ENCODE peak calls at places on chromosomes 13 and 19, in seven cellular contexts. One of them, this sample, is unnamed.

GRCh38 chr19:33812388-33813330 is 16.0 kb downstream of the KCTD15 start:
- DNase-seq in effector memory CD8-positive, alpha-beta T cell: no peak
- DNase-seq in activated naive CD4-positive, alpha-beta T cell treated with Interleukin-2 at 50 U/mL for 16 hours: no peak
- DNase-seq in HFF-Myc: no peak
- DNase-seq in stimulated activated CD8-positive, alpha-beta memory T cell treated with anti-CD3 and anti-CD28 coated beads, Interleukin-2, amount 100 ng/mL, for 48 hours: no peak
- DNase-seq in T-cell: no peak
- DNase-seq in stimulated activated CD4-positive, alpha-beta T cell treated with anti-CD3 and anti-CD28 coated beads, Interleukin-15, amount 100 ng/mL, for 48 hours: no peak
- DNase-seq in this sample: no peak

GRCh38 chr13:21106089-21106488 is 44.7 kb upstream of the LATS2 start:
- DNase-seq in T-cell: no peak
- DNase-seq in stimulated activated CD8-positive, alpha-beta memory T cell treated with anti-CD3 and anti-CD28 coated beads, Interleukin-2, amount 100 ng/mL, for 48 hours: no peak
- DNase-seq in HFF-Myc: peak
- DNase-seq in activated naive CD4-positive, alpha-beta T cell treated with Interleukin-2 at 50 U/mL for 16 hours: no peak
- DNase-seq in stimulated activated CD4-positive, alpha-beta T cell treated with anti-CD3 and anti-CD28 coated beads, Interleukin-15, amount 100 ng/mL, for 48 hours: no peak
- DNase-seq in effector memory CD8-positive, alpha-beta T cell: no peak
- DNase-seq in this sample: no peak

GRCh38 chr13:58376775-58377174 is 745.2 kb downstream of the PCDH17 start:
- DNase-seq in effector memory CD8-positive, alpha-beta T cell: no peak
- DNase-seq in stimulated activated CD8-positive, alpha-beta memory T cell treated with anti-CD3 and anti-CD28 coated beads, Interleukin-2, amount 100 ng/mL, for 48 hours: no peak
- DNase-seq in activated naive CD4-positive, alpha-beta T cell treated with Interleukin-2 at 50 U/mL for 16 hours: no peak
- DNase-seq in stimulated activated CD4-positive, alpha-beta T cell treated with anti-CD3 and anti-CD28 coated beads, Interleukin-15, amount 100 ng/mL, for 48 hours: no peak
- DNase-seq in HFF-Myc: no peak
- DNase-seq in T-cell: no peak
- DNase-seq in this sample: no peak

GRCh38 chr13:30718661-30719520 is 16.5 kb upstream of the ALOX5AP start:
- DNase-seq in T-cell: no peak
- DNase-seq in activated naive CD4-positive, alpha-beta T cell treated with Interleukin-2 at 50 U/mL for 16 hours: no peak
- DNase-seq in stimulated activated CD8-positive, alpha-beta memory T cell treated with anti-CD3 and anti-CD28 coated beads, Interleukin-2, amount 100 ng/mL, for 48 hours: no peak
- DNase-seq in HFF-Myc: peak
- DNase-seq in stimulated activated CD4-positive, alpha-beta T cell treated with anti-CD3 and anti-CD28 coated beads, Interleukin-15, amount 100 ng/mL, for 48 hours: no peak
- DNase-seq in effector memory CD8-positive, alpha-beta T cell: no peak
- DNase-seq in this sample: peak

GRCh38 chr19:28913626-28914025 is 299.3 kb downstream of the UQCRFS1 start:
- DNase-seq in T-cell: no peak
- DNase-seq in HFF-Myc: no peak
- DNase-seq in activated naive CD4-positive, alpha-beta T cell treated with Interleukin-2 at 50 U/mL for 16 hours: no peak
- DNase-seq in stimulated activated CD4-positive, alpha-beta T cell treated with anti-CD3 and anti-CD28 coated beads, Interleukin-15, amount 100 ng/mL, for 48 hours: no peak
- DNase-seq in effector memory CD8-positive, alpha-beta T cell: no peak
- DNase-seq in stimulated activated CD8-positive, alpha-beta memory T cell treated with anti-CD3 and anti-CD28 coated beads, Interleukin-2, amount 100 ng/mL, for 48 hours: no peak
- DNase-seq in this sample: no peak

GRCh38 chr13:43880451-43880850 is 747 bp downstream of the LACC1 start:
- DNase-seq in effector memory CD8-positive, alpha-beta T cell: no peak
- DNase-seq in HFF-Myc: no peak
- DNase-seq in T-cell: no peak
- DNase-seq in stimulated activated CD8-positive, alpha-beta memory T cell treated with anti-CD3 and anti-CD28 coated beads, Interleukin-2, amount 100 ng/mL, for 48 hours: no peak
- DNase-seq in stimulated activated CD4-positive, alpha-beta T cell treated with anti-CD3 and anti-CD28 coated beads, Interleukin-15, amount 100 ng/mL, for 48 hours: no peak
- DNase-seq in activated naive CD4-positive, alpha-beta T cell treated with Interleukin-2 at 50 U/mL for 16 hours: no peak
- DNase-seq in this sample: peak

GRCh38 chr19:31350033-31350692 is 927 bp upstream of the TSHZ3 start:
- DNase-seq in activated naive CD4-positive, alpha-beta T cell treated with Interleukin-2 at 50 U/mL for 16 hours: no peak
- DNase-seq in T-cell: no peak
- DNase-seq in stimulated activated CD8-positive, alpha-beta memory T cell treated with anti-CD3 and anti-CD28 coated beads, Interleukin-2, amount 100 ng/mL, for 48 hours: no peak
- DNase-seq in stimulated activated CD4-positive, alpha-beta T cell treated with anti-CD3 and anti-CD28 coated beads, Interleukin-15, amount 100 ng/mL, for 48 hours: no peak
- DNase-seq in effector memory CD8-positive, alpha-beta T cell: no peak
- DNase-seq in HFF-Myc: no peak
- DNase-seq in this sample: peak

GRCh38 chr13:44620057-44620456 is 43.9 kb upstream of the TSC22D1 start:
- DNase-seq in activated naive CD4-positive, alpha-beta T cell treated with Interleukin-2 at 50 U/mL for 16 hours: no peak
- DNase-seq in T-cell: no peak
- DNase-seq in effector memory CD8-positive, alpha-beta T cell: no peak
- DNase-seq in HFF-Myc: no peak
- DNase-seq in stimulated activated CD4-positive, alpha-beta T cell treated with anti-CD3 and anti-CD28 coated beads, Interleukin-15, amount 100 ng/mL, for 48 hours: no peak
- DNase-seq in stimulated activated CD8-positive, alpha-beta memory T cell treated with anti-CD3 and anti-CD28 coated beads, Interleukin-2, amount 100 ng/mL, for 48 hours: no peak
- DNase-seq in this sample: no peak

GRCh38 chr19:2015611-2015950 is at the start of gene BTBD2:
- DNase-seq in HFF-Myc: no peak
- DNase-seq in activated naive CD4-positive, alpha-beta T cell treated with Interleukin-2 at 50 U/mL for 16 hours: peak
- DNase-seq in stimulated activated CD8-positive, alpha-beta memory T cell treated with anti-CD3 and anti-CD28 coated beads, Interleukin-2, amount 100 ng/mL, for 48 hours: no peak
- DNase-seq in effector memory CD8-positive, alpha-beta T cell: no peak
- DNase-seq in stimulated activated CD4-positive, alpha-beta T cell treated with anti-CD3 and anti-CD28 coated beads, Interleukin-15, amount 100 ng/mL, for 48 hours: peak
- DNase-seq in T-cell: no peak
- DNase-seq in this sample: peak

GRCh38 chr13:49869514-49869913 is 66.6 kb downstream of the SPRYD7 start:
- DNase-seq in activated naive CD4-positive, alpha-beta T cell treated with Interleukin-2 at 50 U/mL for 16 hours: no peak
- DNase-seq in effector memory CD8-positive, alpha-beta T cell: no peak
- DNase-seq in HFF-Myc: peak
- DNase-seq in T-cell: no peak
- DNase-seq in stimulated activated CD4-positive, alpha-beta T cell treated with anti-CD3 and anti-CD28 coated beads, Interleukin-15, amount 100 ng/mL, for 48 hours: no peak
- DNase-seq in stimulated activated CD8-positive, alpha-beta memory T cell treated with anti-CD3 and anti-CD28 coated beads, Interleukin-2, amount 100 ng/mL, for 48 hours: no peak
- DNase-seq in this sample: no peak

GRCh38 chr19:14354445-14354844 is 26.8 kb upstream of the ADGRE5 start:
- DNase-seq in HFF-Myc: no peak
- DNase-seq in stimulated activated CD8-positive, alpha-beta memory T cell treated with anti-CD3 and anti-CD28 coated beads, Interleukin-2, amount 100 ng/mL, for 48 hours: no peak
- DNase-seq in stimulated activated CD4-positive, alpha-beta T cell treated with anti-CD3 and anti-CD28 coated beads, Interleukin-15, amount 100 ng/mL, for 48 hours: no peak
- DNase-seq in activated naive CD4-positive, alpha-beta T cell treated with Interleukin-2 at 50 U/mL for 16 hours: no peak
- DNase-seq in T-cell: no peak
- DNase-seq in effector memory CD8-positive, alpha-beta T cell: no peak
- DNase-seq in this sample: no peak

GRCh38 chr19:3054972-3055740 is 7.1 kb downstream of the TLE5 start:
- DNase-seq in HFF-Myc: no peak
- DNase-seq in effector memory CD8-positive, alpha-beta T cell: no peak
- DNase-seq in activated naive CD4-positive, alpha-beta T cell treated with Interleukin-2 at 50 U/mL for 16 hours: no peak
- DNase-seq in stimulated activated CD8-positive, alpha-beta memory T cell treated with anti-CD3 and anti-CD28 coated beads, Interleukin-2, amount 100 ng/mL, for 48 hours: no peak
- DNase-seq in T-cell: no peak
- DNase-seq in stimulated activated CD4-positive, alpha-beta T cell treated with anti-CD3 and anti-CD28 coated beads, Interleukin-15, amount 100 ng/mL, for 48 hours: no peak
- DNase-seq in this sample: peak

GRCh38 chr13:30755678-30756077 is 20.3 kb downstream of the ALOX5AP start:
- DNase-seq in activated naive CD4-positive, alpha-beta T cell treated with Interleukin-2 at 50 U/mL for 16 hours: no peak
- DNase-seq in effector memory CD8-positive, alpha-beta T cell: no peak
- DNase-seq in stimulated activated CD4-positive, alpha-beta T cell treated with anti-CD3 and anti-CD28 coated beads, Interleukin-15, amount 100 ng/mL, for 48 hours: no peak
- DNase-seq in T-cell: no peak
- DNase-seq in stimulated activated CD8-positive, alpha-beta memory T cell treated with anti-CD3 and anti-CD28 coated beads, Interleukin-2, amount 100 ng/mL, for 48 hours: no peak
- DNase-seq in HFF-Myc: no peak
- DNase-seq in this sample: no peak

GRCh38 chr13:42280537-42280936 is 8.6 kb downstream of the AKAP11 start:
- DNase-seq in stimulated activated CD4-positive, alpha-beta T cell treated with anti-CD3 and anti-CD28 coated beads, Interleukin-15, amount 100 ng/mL, for 48 hours: no peak
- DNase-seq in HFF-Myc: no peak
- DNase-seq in stimulated activated CD8-positive, alpha-beta memory T cell treated with anti-CD3 and anti-CD28 coated beads, Interleukin-2, amount 100 ng/mL, for 48 hours: no peak
- DNase-seq in effector memory CD8-positive, alpha-beta T cell: no peak
- DNase-seq in activated naive CD4-positive, alpha-beta T cell treated with Interleukin-2 at 50 U/mL for 16 hours: no peak
- DNase-seq in T-cell: no peak
- DNase-seq in this sample: no peak

GRCh38 chr13:28346136-28346535 is 148.8 kb downstream of the FLT1 start:
- DNase-seq in effector memory CD8-positive, alpha-beta T cell: no peak
- DNase-seq in T-cell: no peak
- DNase-seq in stimulated activated CD4-positive, alpha-beta T cell treated with anti-CD3 and anti-CD28 coated beads, Interleukin-15, amount 100 ng/mL, for 48 hours: no peak
- DNase-seq in activated naive CD4-positive, alpha-beta T cell treated with Interleukin-2 at 50 U/mL for 16 hours: no peak
- DNase-seq in stimulated activated CD8-positive, alpha-beta memory T cell treated with anti-CD3 and anti-CD28 coated beads, Interleukin-2, amount 100 ng/mL, for 48 hours: no peak
- DNase-seq in HFF-Myc: no peak
- DNase-seq in this sample: no peak

GRCh38 chr13:96785986-96786385 is 208.3 kb downstream of the OXGR1 start:
- DNase-seq in activated naive CD4-positive, alpha-beta T cell treated with Interleukin-2 at 50 U/mL for 16 hours: no peak
- DNase-seq in effector memory CD8-positive, alpha-beta T cell: no peak
- DNase-seq in HFF-Myc: no peak
- DNase-seq in stimulated activated CD4-positive, alpha-beta T cell treated with anti-CD3 and anti-CD28 coated beads, Interleukin-15, amount 100 ng/mL, for 48 hours: no peak
- DNase-seq in stimulated activated CD8-positive, alpha-beta memory T cell treated with anti-CD3 and anti-CD28 coated beads, Interleukin-2, amount 100 ng/mL, for 48 hours: no peak
- DNase-seq in T-cell: no peak
- DNase-seq in this sample: no peak

GRCh38 chr19:677201-677600 is 1.0 kb downstream of the FSTL3 start:
- DNase-seq in stimulated activated CD4-positive, alpha-beta T cell treated with anti-CD3 and anti-CD28 coated beads, Interleukin-15, amount 100 ng/mL, for 48 hours: no peak
- DNase-seq in stimulated activated CD8-positive, alpha-beta memory T cell treated with anti-CD3 and anti-CD28 coated beads, Interleukin-2, amount 100 ng/mL, for 48 hours: no peak
- DNase-seq in HFF-Myc: no peak
- DNase-seq in effector memory CD8-positive, alpha-beta T cell: no peak
- DNase-seq in activated naive CD4-positive, alpha-beta T cell treated with Interleukin-2 at 50 U/mL for 16 hours: no peak
- DNase-seq in T-cell: no peak
- DNase-seq in this sample: peak

GRCh38 chr19:9838324-9838723 is 3.2 kb downstream of the PIN1 start:
- DNase-seq in stimulated activated CD4-positive, alpha-beta T cell treated with anti-CD3 and anti-CD28 coated beads, Interleukin-15, amount 100 ng/mL, for 48 hours: no peak
- DNase-seq in HFF-Myc: no peak
- DNase-seq in activated naive CD4-positive, alpha-beta T cell treated with Interleukin-2 at 50 U/mL for 16 hours: no peak
- DNase-seq in effector memory CD8-positive, alpha-beta T cell: no peak
- DNase-seq in stimulated activated CD8-positive, alpha-beta memory T cell treated with anti-CD3 and anti-CD28 coated beads, Interleukin-2, amount 100 ng/mL, for 48 hours: no peak
- DNase-seq in T-cell: no peak
- DNase-seq in this sample: no peak

GRCh38 chr13:97978661-97979450 is 25.4 kb downstream of the IPO5 start:
- DNase-seq in T-cell: no peak
- DNase-seq in activated naive CD4-positive, alpha-beta T cell treated with Interleukin-2 at 50 U/mL for 16 hours: no peak
- DNase-seq in stimulated activated CD8-positive, alpha-beta memory T cell treated with anti-CD3 and anti-CD28 coated beads, Interleukin-2, amount 100 ng/mL, for 48 hours: no peak
- DNase-seq in stimulated activated CD4-positive, alpha-beta T cell treated with anti-CD3 and anti-CD28 coated beads, Interleukin-15, amount 100 ng/mL, for 48 hours: no peak
- DNase-seq in HFF-Myc: no peak
- DNase-seq in effector memory CD8-positive, alpha-beta T cell: no peak
- DNase-seq in this sample: no peak

GRCh38 chr13:48334534-48335127 is 31.1 kb downstream of the RB1 start:
- DNase-seq in effector memory CD8-positive, alpha-beta T cell: no peak
- DNase-seq in stimulated activated CD4-positive, alpha-beta T cell treated with anti-CD3 and anti-CD28 coated beads, Interleukin-15, amount 100 ng/mL, for 48 hours: no peak
- DNase-seq in stimulated activated CD8-positive, alpha-beta memory T cell treated with anti-CD3 and anti-CD28 coated beads, Interleukin-2, amount 100 ng/mL, for 48 hours: no peak
- DNase-seq in T-cell: no peak
- DNase-seq in HFF-Myc: no peak
- DNase-seq in activated naive CD4-positive, alpha-beta T cell treated with Interleukin-2 at 50 U/mL for 16 hours: no peak
- DNase-seq in this sample: no peak

GRCh38 chr13:20997301-20998061 is 63.9 kb downstream of the LATS2 start:
- DNase-seq in T-cell: no peak
- DNase-seq in stimulated activated CD4-positive, alpha-beta T cell treated with anti-CD3 and anti-CD28 coated beads, Interleukin-15, amount 100 ng/mL, for 48 hours: no peak
- DNase-seq in activated naive CD4-positive, alpha-beta T cell treated with Interleukin-2 at 50 U/mL for 16 hours: no peak
- DNase-seq in stimulated activated CD8-positive, alpha-beta memory T cell treated with anti-CD3 and anti-CD28 coated beads, Interleukin-2, amount 100 ng/mL, for 48 hours: no peak
- DNase-seq in HFF-Myc: peak
- DNase-seq in effector memory CD8-positive, alpha-beta T cell: no peak
- DNase-seq in this sample: peak

GRCh38 chr19:8610041-8610927 is at the start of gene ADAMTS10:
- DNase-seq in activated naive CD4-positive, alpha-beta T cell treated with Interleukin-2 at 50 U/mL for 16 hours: peak
- DNase-seq in T-cell: peak
- DNase-seq in effector memory CD8-positive, alpha-beta T cell: no peak
- DNase-seq in stimulated activated CD8-positive, alpha-beta memory T cell treated with anti-CD3 and anti-CD28 coated beads, Interleukin-2, amount 100 ng/mL, for 48 hours: no peak
- DNase-seq in HFF-Myc: no peak
- DNase-seq in stimulated activated CD4-positive, alpha-beta T cell treated with anti-CD3 and anti-CD28 coated beads, Interleukin-15, amount 100 ng/mL, for 48 hours: peak
- DNase-seq in this sample: peak

GRCh38 chr13:43074824-43075510 is 51.6 kb downstream of the DNAJC15 start:
- DNase-seq in effector memory CD8-positive, alpha-beta T cell: no peak
- DNase-seq in T-cell: no peak
- DNase-seq in activated naive CD4-positive, alpha-beta T cell treated with Interleukin-2 at 50 U/mL for 16 hours: no peak
- DNase-seq in stimulated activated CD4-positive, alpha-beta T cell treated with anti-CD3 and anti-CD28 coated beads, Interleukin-15, amount 100 ng/mL, for 48 hours: peak
- DNase-seq in stimulated activated CD8-positive, alpha-beta memory T cell treated with anti-CD3 and anti-CD28 coated beads, Interleukin-2, amount 100 ng/mL, for 48 hours: no peak
- DNase-seq in HFF-Myc: no peak
- DNase-seq in this sample: no peak

GRCh38 chr19:51156710-51157109 is 14.6 kb downstream of the SIGLEC7 start:
- DNase-seq in HFF-Myc: no peak
- DNase-seq in effector memory CD8-positive, alpha-beta T cell: no peak
- DNase-seq in T-cell: no peak
- DNase-seq in stimulated activated CD4-positive, alpha-beta T cell treated with anti-CD3 and anti-CD28 coated beads, Interleukin-15, amount 100 ng/mL, for 48 hours: no peak
- DNase-seq in activated naive CD4-positive, alpha-beta T cell treated with Interleukin-2 at 50 U/mL for 16 hours: no peak
- DNase-seq in stimulated activated CD8-positive, alpha-beta memory T cell treated with anti-CD3 and anti-CD28 coated beads, Interleukin-2, amount 100 ng/mL, for 48 hours: no peak
- DNase-seq in this sample: no peak

GRCh38 chr13:32195713-32196112 is 119.5 kb downstream of the ZAR1L start:
- DNase-seq in HFF-Myc: no peak
- DNase-seq in stimulated activated CD4-positive, alpha-beta T cell treated with anti-CD3 and anti-CD28 coated beads, Interleukin-15, amount 100 ng/mL, for 48 hours: no peak
- DNase-seq in effector memory CD8-positive, alpha-beta T cell: no peak
- DNase-seq in activated naive CD4-positive, alpha-beta T cell treated with Interleukin-2 at 50 U/mL for 16 hours: no peak
- DNase-seq in T-cell: no peak
- DNase-seq in stimulated activated CD8-positive, alpha-beta memory T cell treated with anti-CD3 and anti-CD28 coated beads, Interleukin-2, amount 100 ng/mL, for 48 hours: no peak
- DNase-seq in this sample: no peak

GRCh38 chr13:20231839-20232555 is at the start of gene GJB6:
- DNase-seq in effector memory CD8-positive, alpha-beta T cell: no peak
- DNase-seq in activated naive CD4-positive, alpha-beta T cell treated with Interleukin-2 at 50 U/mL for 16 hours: peak
- DNase-seq in T-cell: peak
- DNase-seq in stimulated activated CD8-positive, alpha-beta memory T cell treated with anti-CD3 and anti-CD28 coated beads, Interleukin-2, amount 100 ng/mL, for 48 hours: no peak
- DNase-seq in HFF-Myc: no peak
- DNase-seq in stimulated activated CD4-positive, alpha-beta T cell treated with anti-CD3 and anti-CD28 coated beads, Interleukin-15, amount 100 ng/mL, for 48 hours: no peak
- DNase-seq in this sample: no peak

GRCh38 chr19:7673995-7674667 is 2.8 kb upstream of the MCEMP1 start:
- DNase-seq in stimulated activated CD8-positive, alpha-beta memory T cell treated with anti-CD3 and anti-CD28 coated beads, Interleukin-2, amount 100 ng/mL, for 48 hours: no peak
- DNase-seq in T-cell: no peak
- DNase-seq in stimulated activated CD4-positive, alpha-beta T cell treated with anti-CD3 and anti-CD28 coated beads, Interleukin-15, amount 100 ng/mL, for 48 hours: no peak
- DNase-seq in HFF-Myc: peak
- DNase-seq in activated naive CD4-positive, alpha-beta T cell treated with Interleukin-2 at 50 U/mL for 16 hours: peak
- DNase-seq in effector memory CD8-positive, alpha-beta T cell: no peak
- DNase-seq in this sample: peak

GRCh38 chr13:73335226-73335625 is 276.4 kb downstream of the KLF5 start:
- DNase-seq in T-cell: no peak
- DNase-seq in effector memory CD8-positive, alpha-beta T cell: no peak
- DNase-seq in HFF-Myc: peak
- DNase-seq in stimulated activated CD8-positive, alpha-beta memory T cell treated with anti-CD3 and anti-CD28 coated beads, Interleukin-2, amount 100 ng/mL, for 48 hours: no peak
- DNase-seq in stimulated activated CD4-positive, alpha-beta T cell treated with anti-CD3 and anti-CD28 coated beads, Interleukin-15, amount 100 ng/mL, for 48 hours: no peak
- DNase-seq in activated naive CD4-positive, alpha-beta T cell treated with Interleukin-2 at 50 U/mL for 16 hours: no peak
- DNase-seq in this sample: peak

GRCh38 chr13:97030705-97031452 is 36.6 kb upstream of the OXGR1 start:
- DNase-seq in HFF-Myc: no peak
- DNase-seq in T-cell: no peak
- DNase-seq in stimulated activated CD4-positive, alpha-beta T cell treated with anti-CD3 and anti-CD28 coated beads, Interleukin-15, amount 100 ng/mL, for 48 hours: no peak
- DNase-seq in stimulated activated CD8-positive, alpha-beta memory T cell treated with anti-CD3 and anti-CD28 coated beads, Interleukin-2, amount 100 ng/mL, for 48 hours: no peak
- DNase-seq in activated naive CD4-positive, alpha-beta T cell treated with Interleukin-2 at 50 U/mL for 16 hours: no peak
- DNase-seq in effector memory CD8-positive, alpha-beta T cell: no peak
- DNase-seq in this sample: peak

GRCh38 chr19:6925801-6926751 is 38.7 kb downstream of the ADGRE1 start:
- DNase-seq in stimulated activated CD4-positive, alpha-beta T cell treated with anti-CD3 and anti-CD28 coated beads, Interleukin-15, amount 100 ng/mL, for 48 hours: peak
- DNase-seq in effector memory CD8-positive, alpha-beta T cell: no peak
- DNase-seq in stimulated activated CD8-positive, alpha-beta memory T cell treated with anti-CD3 and anti-CD28 coated beads, Interleukin-2, amount 100 ng/mL, for 48 hours: peak
- DNase-seq in activated naive CD4-positive, alpha-beta T cell treated with Interleukin-2 at 50 U/mL for 16 hours: peak
- DNase-seq in HFF-Myc: no peak
- DNase-seq in T-cell: no peak
- DNase-seq in this sample: peak

GRCh38 chr19:18657590-18658365 is 20.9 kb downstream of the KLHL26 start:
- DNase-seq in HFF-Myc: no peak
- DNase-seq in stimulated activated CD4-positive, alpha-beta T cell treated with anti-CD3 and anti-CD28 coated beads, Interleukin-15, amount 100 ng/mL, for 48 hours: no peak
- DNase-seq in stimulated activated CD8-positive, alpha-beta memory T cell treated with anti-CD3 and anti-CD28 coated beads, Interleukin-2, amount 100 ng/mL, for 48 hours: no peak
- DNase-seq in activated naive CD4-positive, alpha-beta T cell treated with Interleukin-2 at 50 U/mL for 16 hours: no peak
- DNase-seq in effector memory CD8-positive, alpha-beta T cell: no peak
- DNase-seq in T-cell: no peak
- DNase-seq in this sample: peak

GRCh38 chr13:30071890-30072817 is 221.7 kb upstream of the UBL3 start:
- DNase-seq in T-cell: no peak
- DNase-seq in effector memory CD8-positive, alpha-beta T cell: no peak
- DNase-seq in HFF-Myc: no peak
- DNase-seq in stimulated activated CD8-positive, alpha-beta memory T cell treated with anti-CD3 and anti-CD28 coated beads, Interleukin-2, amount 100 ng/mL, for 48 hours: no peak
- DNase-seq in activated naive CD4-positive, alpha-beta T cell treated with Interleukin-2 at 50 U/mL for 16 hours: no peak
- DNase-seq in stimulated activated CD4-positive, alpha-beta T cell treated with anti-CD3 and anti-CD28 coated beads, Interleukin-15, amount 100 ng/mL, for 48 hours: no peak
- DNase-seq in this sample: no peak

GRCh38 chr19:49579947-49580263 is 451 bp downstream of the NOSIP start:
- DNase-seq in effector memory CD8-positive, alpha-beta T cell: no peak
- DNase-seq in stimulated activated CD8-positive, alpha-beta memory T cell treated with anti-CD3 and anti-CD28 coated beads, Interleukin-2, amount 100 ng/mL, for 48 hours: no peak
- DNase-seq in HFF-Myc: no peak
- DNase-seq in T-cell: no peak
- DNase-seq in activated naive CD4-positive, alpha-beta T cell treated with Interleukin-2 at 50 U/mL for 16 hours: no peak
- DNase-seq in stimulated activated CD4-positive, alpha-beta T cell treated with anti-CD3 and anti-CD28 coated beads, Interleukin-15, amount 100 ng/mL, for 48 hours: no peak
- DNase-seq in this sample: no peak

GRCh38 chr19:7904074-7905020 is 670 bp downstream of the MAP2K7 start:
- DNase-seq in stimulated activated CD4-positive, alpha-beta T cell treated with anti-CD3 and anti-CD28 coated beads, Interleukin-15, amount 100 ng/mL, for 48 hours: no peak
- DNase-seq in effector memory CD8-positive, alpha-beta T cell: peak
- DNase-seq in stimulated activated CD8-positive, alpha-beta memory T cell treated with anti-CD3 and anti-CD28 coated beads, Interleukin-2, amount 100 ng/mL, for 48 hours: peak
- DNase-seq in activated naive CD4-positive, alpha-beta T cell treated with Interleukin-2 at 50 U/mL for 16 hours: peak
- DNase-seq in T-cell: peak
- DNase-seq in HFF-Myc: no peak
- DNase-seq in this sample: no peak

GRCh38 chr19:15114153-15114540 is 6.9 kb downstream of the SYDE1 start:
- DNase-seq in T-cell: no peak
- DNase-seq in stimulated activated CD4-positive, alpha-beta T cell treated with anti-CD3 and anti-CD28 coated beads, Interleukin-15, amount 100 ng/mL, for 48 hours: no peak
- DNase-seq in stimulated activated CD8-positive, alpha-beta memory T cell treated with anti-CD3 and anti-CD28 coated beads, Interleukin-2, amount 100 ng/mL, for 48 hours: no peak
- DNase-seq in effector memory CD8-positive, alpha-beta T cell: no peak
- DNase-seq in HFF-Myc: no peak
- DNase-seq in activated naive CD4-positive, alpha-beta T cell treated with Interleukin-2 at 50 U/mL for 16 hours: no peak
- DNase-seq in this sample: no peak

GRCh38 chr19:48806818-48807589 is 3.8 kb downstream of the BCAT2 start:
- DNase-seq in stimulated activated CD4-positive, alpha-beta T cell treated with anti-CD3 and anti-CD28 coated beads, Interleukin-15, amount 100 ng/mL, for 48 hours: no peak
- DNase-seq in HFF-Myc: no peak
- DNase-seq in activated naive CD4-positive, alpha-beta T cell treated with Interleukin-2 at 50 U/mL for 16 hours: no peak
- DNase-seq in effector memory CD8-positive, alpha-beta T cell: no peak
- DNase-seq in T-cell: no peak
- DNase-seq in stimulated activated CD8-positive, alpha-beta memory T cell treated with anti-CD3 and anti-CD28 coated beads, Interleukin-2, amount 100 ng/mL, for 48 hours: no peak
- DNase-seq in this sample: no peak

GRCh38 chr19:19627716-19628498 is at the start of gene LPAR2:
- DNase-seq in effector memory CD8-positive, alpha-beta T cell: peak
- DNase-seq in stimulated activated CD8-positive, alpha-beta memory T cell treated with anti-CD3 and anti-CD28 coated beads, Interleukin-2, amount 100 ng/mL, for 48 hours: peak
- DNase-seq in activated naive CD4-positive, alpha-beta T cell treated with Interleukin-2 at 50 U/mL for 16 hours: peak
- DNase-seq in HFF-Myc: no peak
- DNase-seq in stimulated activated CD4-positive, alpha-beta T cell treated with anti-CD3 and anti-CD28 coated beads, Interleukin-15, amount 100 ng/mL, for 48 hours: peak
- DNase-seq in T-cell: peak
- DNase-seq in this sample: peak

This sample was measured in NCI-H226.